ENCODE peak calls at places on chromosomes 7 and 10, in ten cellular contexts. E, A, S, Z, J, B, U, I, W and D are unnamed samples.

GRCh38 chr7:69903410-69903809 is 305.1 kb downstream of the AUTS2 start:
- DNase-seq in E (no peak), A (no peak), S (no peak), Z (no peak), J (no peak), B (no peak), U (no peak), I (no peak), W (peak), D (no peak)

GRCh38 chr7:93115796-93116195 is 2.0 kb downstream of the SAMD9 start:
- DNase-seq in E (peak), A (no peak), S (no peak), Z (peak), J (no peak), B (no peak), U (peak), I (peak), W (peak), D (peak)

GRCh38 chr7:22617166-22617565 is 109.8 kb upstream of the IL6 start:
- DNase-seq in E (no peak), A (no peak), S (no peak), Z (no peak), J (no peak), B (no peak), U (no peak), I (no peak), W (peak), D (no peak)

GRCh38 chr7:7970620-7971307 is 2.2 kb downstream of the GLCCI1 start:
- DNase-seq in E (peak), A (no peak), S (no peak), Z (no peak), J (no peak), B (no peak), U (no peak), I (no peak), W (peak), D (no peak)

GRCh38 chr7:151174246-151175046 is 7.0 kb upstream of the GBX1 start:
- DNase-seq in E (no peak), A (no peak), S (peak), Z (no peak), J (no peak), B (no peak), U (no peak), I (no peak), W (no peak), D (no peak)

GRCh38 chr10:84996580-84996979 is 668.2 kb downstream of the CCSER2 start:
- DNase-seq in E (no peak), A (no peak), S (no peak), Z (no peak), J (no peak), B (no peak), U (no peak), I (no peak), W (no peak), D (no peak)

GRCh38 chr10:72653383-72654096 is 27.7 kb upstream of the MICU1 start:
- DNase-seq in E (no peak), A (no peak), S (no peak), Z (no peak), J (no peak), B (no peak), U (no peak), I (no peak), W (peak), D (no peak)

GRCh38 chr7:157537056-157537455 is 200.3 kb downstream of the DNAJB6 start:
- DNase-seq in E (no peak), A (no peak), S (no peak), Z (no peak), J (no peak), B (no peak), U (no peak), I (no peak), W (no peak), D (no peak)

GRCh38 chr10:119701861-119702260 is 24.0 kb upstream of the INPP5F start:
- DNase-seq in E (peak), A (no peak), S (no peak), Z (no peak), J (no peak), B (no peak), U (no peak), I (no peak), W (peak), D (no peak)

GRCh38 chr7:108415821-108416536 is 40.3 kb downstream of the NRCAM start:
- DNase-seq in E (peak), A (no peak), S (no peak), Z (no peak), J (peak), B (no peak), U (peak), I (peak), W (peak), D (no peak)

GRCh38 chr7:69002416-69002815 is 595.9 kb upstream of the AUTS2 start:
- DNase-seq in E (no peak), A (no peak), S (no peak), Z (no peak), J (no peak), B (no peak), U (peak), I (no peak), W (peak), D (no peak)

GRCh38 chr7:121755818-121756501 is 117.0 kb upstream of the PTPRZ1 start:
- DNase-seq in E (no peak), A (no peak), S (no peak), Z (no peak), J (no peak), B (no peak), U (no peak), I (no peak), W (no peak), D (no peak)

GRCh38 chr7:836429-836828 is 4.2 kb downstream of the SUN1 start:
- DNase-seq in E (peak), A (no peak), S (no peak), Z (peak), J (no peak), B (no peak), U (peak), I (no peak), W (peak), D (no peak)

GRCh38 chr10:1243486-1244182 is 187.4 kb downstream of the WDR37 start:
- DNase-seq in E (no peak), A (no peak), S (no peak), Z (no peak), J (no peak), B (no peak), U (no peak), I (no peak), W (no peak), D (no peak)

GRCh38 chr10:62788861-62789467 is 15.6 kb upstream of the ADO start:
- DNase-seq in E (no peak), A (no peak), S (no peak), Z (no peak), J (no peak), B (no peak), U (no peak), I (no peak), W (peak), D (no peak)

GRCh38 chr10:69045441-69046300 is 42.2 kb upstream of the SRGN start:
- DNase-seq in E (peak), A (no peak), S (no peak), Z (no peak), J (peak), B (peak), U (no peak), I (peak), W (peak), D (no peak)

GRCh38 chr7:73829921-73830617 is 727 bp upstream of the CLDN4 start:
- DNase-seq in E (no peak), A (no peak), S (no peak), Z (no peak), J (no peak), B (no peak), U (no peak), I (no peak), W (no peak), D (no peak)

GRCh38 chr10:86798636-86799035 is 42.2 kb downstream of the BMPR1A start:
- DNase-seq in E (no peak), A (no peak), S (no peak), Z (no peak), J (no peak), B (no peak), U (no peak), I (no peak), W (peak), D (no peak)

GRCh38 chr7:47215049-47215448 is 366.9 kb downstream of the TNS3 start:
- DNase-seq in E (no peak), A (no peak), S (no peak), Z (no peak), J (no peak), B (no peak), U (no peak), I (no peak), W (no peak), D (no peak)

GRCh38 chr10:93816123-93816747 is 58.5 kb downstream of the LGI1 start:
- DNase-seq in E (peak), A (peak), S (peak), Z (peak), J (peak), B (no peak), U (peak), I (no peak), W (peak), D (peak)

GRCh38 chr7:139711991-139712753 is 65.6 kb downstream of the HIPK2 start:
- DNase-seq in E (no peak), A (no peak), S (no peak), Z (no peak), J (no peak), B (no peak), U (no peak), I (no peak), W (no peak), D (no peak)

GRCh38 chr7:39605087-39605486 is 18.3 kb upstream of the RALA start:
- DNase-seq in E (peak), A (no peak), S (no peak), Z (no peak), J (no peak), B (no peak), U (peak), I (peak), W (peak), D (no peak)

GRCh38 chr10:513393-513792 is 176.1 kb downstream of the DIP2C start:
- DNase-seq in E (no peak), A (no peak), S (no peak), Z (no peak), J (no peak), B (no peak), U (no peak), I (no peak), W (no peak), D (no peak)

GRCh38 chr7:93176961-93177580 is 28.9 kb upstream of the SAMD9L start:
- DNase-seq in E (no peak), A (no peak), S (no peak), Z (no peak), J (no peak), B (no peak), U (no peak), I (no peak), W (no peak), D (no peak)

GRCh38 chr7:2796358-2797352 is 47.5 kb downstream of the GNA12 start:
- DNase-seq in E (no peak), A (peak), S (no peak), Z (no peak), J (no peak), B (no peak), U (no peak), I (no peak), W (peak), D (peak)

GRCh38 chr10:100998991-100999741 is 442 bp upstream of the LZTS2 start:
- DNase-seq in E (peak), A (peak), S (peak), Z (no peak), J (peak), B (peak), U (peak), I (no peak), W (peak), D (no peak)

GRCh38 chr7:150831851-150832250 is 20.5 kb upstream of the AOC1 start:
- DNase-seq in E (no peak), A (no peak), S (no peak), Z (no peak), J (no peak), B (no peak), U (no peak), I (no peak), W (no peak), D (no peak)

GRCh38 chr7:36262286-36262685 is 109.2 kb downstream of the EEPD1 start:
- DNase-seq in E (no peak), A (no peak), S (no peak), Z (no peak), J (no peak), B (no peak), U (no peak), I (no peak), W (no peak), D (no peak)

GRCh38 chr10:17616403-17617030 is 657 bp downstream of the HACD1 start:
- DNase-seq in E (peak), A (peak), S (peak), Z (peak), J (peak), B (peak), U (peak), I (no peak), W (peak), D (no peak)

GRCh38 chr7:128917061-128917460 is 6.6 kb upstream of the KCP start:
- DNase-seq in E (no peak), A (no peak), S (no peak), Z (no peak), J (no peak), B (no peak), U (no peak), I (no peak), W (no peak), D (no peak)

GRCh38 chr7:71278301-71278700 is 146.4 kb downstream of the GALNT17 start:
- DNase-seq in E (no peak), A (no peak), S (no peak), Z (no peak), J (no peak), B (no peak), U (no peak), I (no peak), W (peak), D (no peak)

GRCh38 chr7:27173412-27174076 is 576 bp downstream of the HOXA10 start:
- DNase-seq in E (no peak), A (peak), S (no peak), Z (no peak), J (no peak), B (no peak), U (no peak), I (no peak), W (no peak), D (no peak)

GRCh38 chr7:45007106-45007505 is 7.1 kb downstream of the CCM2 start:
- DNase-seq in E (no peak), A (no peak), S (peak), Z (no peak), J (no peak), B (no peak), U (no peak), I (no peak), W (no peak), D (no peak)
- H3K27ac ChIP-seq in E (no peak), A (no peak), S (peak), Z (no peak), J (no peak), B (peak), U (no peak), I (no peak), W (no peak), D (no peak)

GRCh38 chr7:146656988-146657387 is 540.4 kb downstream of the CNTNAP2 start:
- DNase-seq in E (no peak), A (no peak), S (no peak), Z (no peak), J (no peak), B (no peak), U (no peak), I (no peak), W (no peak), D (no peak)
- H3K27ac ChIP-seq in E (no peak), A (no peak), S (no peak), Z (no peak), J (no peak), B (no peak), U (no peak), I (no peak), W (no peak), D (no peak)

GRCh38 chr10:126491476-126491875 is 103.2 kb upstream of the ADAM12 start:
- DNase-seq in E (no peak), A (no peak), S (no peak), Z (no peak), J (no peak), B (no peak), U (no peak), I (no peak), W (no peak), D (no peak)
- H3K27ac ChIP-seq in E (no peak), A (no peak), S (no peak), Z (no peak), J (no peak), B (no peak), U (no peak), I (no peak), W (no peak), D (no peak)

GRCh38 chr10:121553455-121553854 is 44.8 kb downstream of the FGFR2 start:
- DNase-seq in E (no peak), A (no peak), S (no peak), Z (no peak), J (no peak), B (no peak), U (no peak), I (peak), W (no peak), D (no peak)
- H3K27ac ChIP-seq in E (peak), A (no peak), S (peak), Z (peak), J (no peak), B (no peak), U (no peak), I (peak), W (no peak), D (no peak)

GRCh38 chr10:79402625-79402946 is 42.8 kb downstream of the ZCCHC24 start:
- DNase-seq in E (no peak), A (peak), S (no peak), Z (no peak), J (no peak), B (no peak), U (no peak), I (no peak), W (no peak), D (no peak)
- H3K27ac ChIP-seq in E (no peak), A (no peak), S (no peak), Z (no peak), J (no peak), B (no peak), U (no peak), I (no peak), W (peak), D (no peak)

DNA sequence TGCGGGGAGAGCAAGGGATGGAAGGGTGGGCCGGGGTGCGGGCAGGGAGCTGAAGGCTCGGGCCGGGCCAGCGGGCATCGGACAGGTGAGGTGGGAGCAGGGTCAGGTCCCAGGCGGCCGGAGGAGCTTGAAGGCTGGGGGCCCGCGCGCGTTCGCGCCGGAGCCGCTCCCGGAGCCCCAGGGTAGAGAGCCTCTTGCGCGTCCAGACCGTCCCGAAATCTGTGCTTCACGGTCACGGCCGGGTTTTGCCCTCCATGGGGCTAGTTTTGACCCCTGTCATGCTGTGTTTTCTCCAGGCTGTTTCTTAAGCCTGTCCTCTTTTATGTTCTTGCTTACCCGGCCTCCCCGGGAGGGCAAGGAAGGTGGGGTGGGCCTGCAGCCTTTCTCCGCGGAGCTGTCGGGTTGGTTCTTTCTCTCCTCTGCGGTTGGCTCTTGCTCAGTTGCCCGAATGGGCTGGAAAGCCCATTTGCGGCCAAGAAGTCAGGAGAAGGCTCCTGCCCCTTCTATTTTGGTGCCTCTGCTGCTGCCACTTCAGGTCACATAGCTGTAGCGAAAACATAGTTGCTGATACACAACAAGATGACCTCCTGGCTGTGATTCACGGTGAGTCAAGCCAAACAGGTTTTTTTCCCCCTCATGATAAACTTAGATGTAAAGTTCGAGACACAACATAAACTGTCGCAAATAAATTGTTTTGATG is 650 bp downstream of the UBE2D1 start:
- DNase-seq in E (peak), A (peak), S (peak), Z (peak), J (no peak), B (peak), U (peak), I (peak), W (peak), D (no peak)
- H3K27ac ChIP-seq in E (peak), A (peak), S (peak), Z (peak), J (peak), B (peak), U (peak), I (peak), W (peak), D (no peak)